ENCODE peak calls at places on chromosome 6, in four cellular contexts. R is A549, Q is HepG2, F is K562. U is an unnamed sample.

GRCh38 chr6:27582928-27583725 is 110.2 kb upstream of the ZNF184 start:
- DNase-seq in R (peak; percentile 73), Q (peak; percentile 65), F (peak; percentile 56), U (peak; percentile 76)

GRCh38 chr6:130969807-130970491 is 93.1 kb downstream of the EPB41L2 start:
- DNase-seq in R (peak; percentile 9), Q (peak; percentile 80), F (no peak), U (no peak)

GRCh38 chr6:3231213-3232016 is 4.0 kb upstream of the TUBB2B start:
- DNase-seq in R (peak; percentile 85), Q (peak; percentile 80), F (no peak), U (peak; percentile 70)

GRCh38 chr6:99187429-99187828 is 162.0 kb downstream of the FAXC start:
- DNase-seq in R (no peak), Q (no peak), F (no peak), U (no peak)

GRCh38 chr6:15516378-15516777 is 146.4 kb downstream of the DTNBP1 start:
- DNase-seq in R (no peak), Q (no peak), F (no peak), U (no peak)

GRCh38 chr6:44310241-44310640 is 2.9 kb downstream of the AARS2 start:
- DNase-seq in R (no peak), Q (no peak), F (no peak), U (no peak)

GRCh38 chr6:43680583-43681120 is 6.9 kb downstream of the MRPS18A start:
- DNase-seq in R (no peak), Q (no peak), F (no peak), U (no peak)

GRCh38 chr6:108260126-108260808 is 573 bp downstream of the SNX3 start:
- DNase-seq in R (peak; percentile 27), Q (no peak), F (peak; percentile 45), U (peak; percentile 45)

GRCh38 chr6:138817799-138818198 is 21.9 kb downstream of the ECT2L start:
- DNase-seq in R (no peak), Q (no peak), F (no peak), U (peak; percentile 62)

GRCh38 chr6:159521962-159522361 is 171.1 kb downstream of the SOD2 start:
- DNase-seq in R (no peak), Q (no peak), F (no peak), U (no peak)

GRCh38 chr6:168219167-168219566 is 100.4 kb downstream of the DACT2 start:
- DNase-seq in R (no peak), Q (no peak), F (no peak), U (no peak)
- TF ChIP-seq USF2 in R (no peak), Q (no peak), F (no peak), U (no peak)

GRCh38 chr6:4914412-4915159 is 89.3 kb downstream of the RPP40 start:
- DNase-seq in R (no peak), Q (no peak), F (no peak), U (no peak)
- TF ChIP-seq ESRRA in R (no peak), Q (no peak), F (no peak), U (no peak)

GRCh38 chr6:19713411-19713810 is 123.8 kb upstream of the ID4 start:
- DNase-seq in R (no peak), Q (no peak), F (no peak), U (no peak)

GRCh38 chr6:19712998-19713397 is 124.2 kb upstream of the ID4 start:
- DNase-seq in R (no peak), Q (no peak), F (no peak), U (no peak)

GRCh38 chr6:19714415-19715165 is 122.6 kb upstream of the ID4 start:
- DNase-seq in R (no peak), Q (no peak), F (no peak), U (no peak)

GRCh38 chr6:19713984-19714383 is 123.2 kb upstream of the ID4 start:
- DNase-seq in R (no peak), Q (no peak), F (no peak), U (no peak)

GRCh38 chr6:19715166-19715558 is 122.0 kb upstream of the ID4 start:
- DNase-seq in R (no peak), Q (no peak), F (no peak), U (no peak)
- TF ChIP-seq USF2 in R (no peak), Q (no peak), F (no peak), U (no peak)

GRCh38 chr6:31168606-31169005 is 1.9 kb downstream of the POU5F1 start:
- DNase-seq in R (no peak), Q (no peak), F (no peak), U (no peak)

GRCh38 chr6:31170987-31171671 is 647 bp upstream of the POU5F1 start:
- DNase-seq in R (no peak), Q (no peak), F (no peak), U (peak; percentile 26)

GRCh38 chr6:31171931-31172882 is 1.7 kb upstream of the POU5F1 start:
- DNase-seq in R (no peak), Q (no peak), F (no peak), U (peak; percentile 90)

GRCh38 chr6:31170600-31170881 is at the start of gene POU5F1:
- DNase-seq in R (no peak), Q (no peak), F (no peak), U (peak; percentile 78)

GRCh38 chr6:31169123-31169857 is 1.2 kb downstream of the POU5F1 start:
- DNase-seq in R (no peak), Q (no peak), F (peak; percentile 45), U (no peak)
- TF ChIP-seq ESRRA in R (no peak), Q (no peak), F (no peak), U (no peak)

DNA sequence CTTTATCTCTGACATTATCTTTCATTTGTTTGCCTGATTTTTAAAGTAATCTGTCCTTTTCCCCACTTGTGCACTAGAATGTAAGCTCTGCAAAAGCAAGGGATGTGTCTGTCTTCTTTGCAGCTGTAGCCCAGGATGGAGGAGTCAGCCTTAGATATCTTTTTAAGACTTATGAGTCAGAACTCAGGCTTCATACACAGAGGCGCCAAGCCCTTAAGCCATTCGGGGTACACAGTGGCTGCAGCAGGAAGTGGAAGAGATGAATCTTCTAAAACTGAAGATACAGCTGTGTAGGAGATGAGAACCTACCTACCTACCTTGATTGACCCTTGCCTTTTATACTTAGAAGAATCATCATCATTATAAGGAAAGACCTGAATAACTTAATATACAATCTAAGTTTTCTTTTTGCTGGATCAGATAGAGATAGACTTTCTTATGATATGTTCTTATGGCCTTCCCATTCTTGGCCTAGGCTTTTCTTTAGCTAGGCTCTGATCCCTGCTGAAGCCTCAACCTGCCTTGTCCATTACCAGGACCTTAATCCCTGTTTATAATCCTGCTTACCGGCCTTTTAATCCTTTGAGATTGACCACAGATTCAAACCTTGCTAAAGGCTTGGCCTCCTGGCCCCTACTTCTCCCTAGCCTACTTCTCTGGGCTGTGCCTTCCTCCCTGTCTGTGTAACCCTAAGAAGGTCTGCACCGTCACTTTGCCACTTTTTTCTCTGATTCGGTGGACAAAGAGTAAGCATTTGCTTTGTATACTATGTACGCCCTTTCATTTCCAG is 304.5 kb downstream of the PRL start:
- DNase-seq in R (no peak), Q (no peak), F (no peak), U (no peak)
- TF ChIP-seq USF2 in R (no peak), Q (no peak), F (no peak), U (no peak)

U was measured in WTC11.